ENCODE peak calls at places on chromosomes 6 and 20, in four cellular contexts. B is CD8-positive, alpha-beta memory T cell; Y is left ventricle myocardium inferior; D is prostate gland. E is an unnamed sample. For H3K4me1, the result is how much of the 10 kb centered on the place peaks cover.

GRCh38 chr6:155381856-155382690 is 67.8 kb upstream of the TFB1M start:
- DNase-seq in B (no peak), Y (no peak), D (no peak), E (no peak)

GRCh38 chr20:4681441-4681840 is 40.3 kb upstream of the PRND start:
- DNase-seq in B (no peak), Y (no peak), D (no peak), E (no peak)

GRCh38 chr20:48159156-48159971 is 374.1 kb upstream of the SULF2 start:
- DNase-seq in B (no peak), Y (no peak), D (no peak), E (no peak)

GRCh38 chr20:32460231-32460630 is 102.1 kb downstream of the ASXL1 start:
- DNase-seq in B (no peak), Y (no peak), D (no peak), E (no peak)

GRCh38 chr20:16974080-16974854 is 226.1 kb downstream of the OTOR start:
- DNase-seq in B (no peak), Y (no peak), D (no peak), E (peak)

GRCh38 chr6:44542401-44543116 is 155.1 kb downstream of the CDC5L start:
- DNase-seq in B (no peak), Y (no peak), D (no peak), E (no peak)

GRCh38 chr6:132683543-132683942 is 24.6 kb upstream of the TAAR1 start:
- DNase-seq in B (no peak), Y (no peak), D (no peak), E (no peak)

GRCh38 chr6:148383658-148384417 is 41.2 kb downstream of the SASH1 start:
- DNase-seq in B (no peak), Y (no peak), D (no peak), E (no peak)

GRCh38 chr20:16100111-16100510 is 473.1 kb downstream of the KIF16B start:
- DNase-seq in B (no peak), Y (no peak), D (no peak), E (no peak)

GRCh38 chr6:26296857-26297648 is 67.9 kb upstream of the BTN3A2 start:
- DNase-seq in B (no peak), Y (no peak), D (no peak), E (no peak)

GRCh38 chr6:74369556-74369993 is 673.6 kb downstream of the CD109 start:
- DNase-seq in B (no peak), Y (no peak), D (no peak), E (no peak)

GRCh38 chr20:33660035-33660684 is 2.0 kb upstream of the C20orf144 start:
- DNase-seq in B (no peak), Y (no peak), D (no peak), E (peak)

GRCh38 chr6:11778648-11779307 is at the start of gene ADTRP:
- DNase-seq in B (no peak), Y (no peak), D (no peak), E (no peak)

GRCh38 chr20:10419550-10420133 is 14.4 kb downstream of the MKKS start:
- DNase-seq in B (no peak), Y (no peak), D (no peak), E (no peak)

GRCh38 chr6:150167479-150167873 is 24.6 kb downstream of the PPP1R14C start:
- DNase-seq in B (no peak), Y (peak), D (no peak), E (peak)

DNA sequence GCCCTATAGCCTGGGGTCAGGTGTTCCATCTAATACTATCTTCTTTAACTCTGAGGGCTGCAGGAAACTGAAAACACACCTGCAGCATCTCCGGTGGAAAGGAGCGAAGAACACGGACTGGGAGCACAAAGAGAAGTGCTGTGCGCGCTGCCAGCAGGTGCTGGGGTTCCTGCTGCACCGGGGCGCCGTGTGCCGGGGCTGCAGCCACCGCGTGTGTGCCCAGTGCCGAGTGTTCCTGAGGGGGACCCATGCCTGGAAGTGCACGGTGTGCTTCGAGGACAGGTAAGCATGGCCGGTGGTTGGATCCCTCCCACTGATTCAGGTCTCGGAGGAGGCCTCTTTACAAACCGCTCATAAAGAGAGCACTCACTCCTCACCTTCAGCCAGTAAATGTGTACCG is 15.5 kb downstream of the SYTL3 start:
- DNase-seq in B (no peak), Y (no peak), D (no peak), E (no peak)
- H3K4me1 ChIP-seq in B (under half), Y (under half), D (under half), E (under half)

DNA sequence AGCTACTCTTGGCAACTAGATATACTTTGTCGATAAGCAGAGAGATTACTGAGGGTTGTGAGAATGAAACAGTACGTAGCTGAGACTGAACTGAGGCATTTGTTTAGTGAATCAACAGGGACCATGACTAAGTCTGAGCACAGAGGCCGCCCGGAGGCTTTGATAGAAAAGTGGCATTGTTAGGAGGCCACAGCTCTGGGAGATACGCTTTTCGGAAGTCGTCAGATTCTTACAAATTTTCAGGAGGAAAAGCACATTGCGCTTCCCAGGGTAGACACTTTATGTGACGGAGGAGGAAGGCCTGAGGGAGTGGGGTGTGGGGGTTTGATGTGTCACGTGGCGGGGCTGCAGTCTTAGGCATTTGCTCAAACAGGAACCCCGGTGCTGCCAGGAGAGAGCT is 69.4 kb downstream of the PSMG4 start:
- DNase-seq in B (no peak), Y (no peak), D (no peak), E (no peak)
- H3K27ac ChIP-seq in B (no peak), Y (no peak), D (no peak), E (no peak)

DNA sequence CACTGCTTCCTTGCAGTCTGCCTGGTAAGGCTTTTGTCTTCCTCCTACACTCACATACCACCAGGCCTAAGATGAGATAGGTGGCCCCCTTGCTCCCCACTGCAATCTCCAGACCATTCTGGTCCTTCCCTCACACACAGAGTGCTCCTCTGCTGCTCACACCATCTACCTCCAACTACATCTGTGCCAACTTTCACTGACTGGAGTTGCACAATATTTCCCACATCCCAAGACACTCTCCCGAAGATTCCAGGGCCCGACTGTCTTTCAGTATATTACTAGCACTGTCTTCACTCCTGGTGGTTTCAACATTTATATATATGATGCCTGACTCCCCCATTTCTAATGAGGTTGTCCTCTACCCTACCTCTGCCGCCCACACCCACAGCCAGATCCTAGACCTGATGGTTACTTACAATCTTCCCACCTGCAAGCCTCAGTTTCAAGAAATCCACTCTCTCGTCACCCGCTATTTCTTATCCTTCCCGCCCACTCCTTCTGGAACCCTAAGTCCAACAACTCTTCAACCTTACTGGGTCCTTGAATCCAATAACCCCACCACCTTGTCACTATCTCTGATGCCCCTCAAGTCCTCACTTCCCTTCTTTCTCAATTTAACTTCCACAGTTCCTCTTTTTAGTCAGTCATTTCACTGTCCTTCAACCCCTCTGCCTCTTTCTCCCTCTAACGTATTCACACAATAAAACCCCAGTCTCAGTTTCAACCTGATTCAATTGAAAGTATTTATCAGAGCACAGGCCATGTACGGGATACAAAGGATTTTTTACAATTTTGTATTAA is 21.6 kb downstream of the RALGAPA2 start:
- DNase-seq in B (no peak), Y (no peak), D (no peak), E (no peak)
- H3K4me1 ChIP-seq in B (under half), Y (half or more), D (under half), E (under half)

GRCh38 chr6:108477034-108477433 is 83.7 kb upstream of the FOXO3 start:
- DNase-seq in B (no peak), Y (no peak), D (no peak), E (no peak)
- H3K27ac ChIP-seq in B (no peak), Y (no peak), D (no peak), E (no peak)

DNA sequence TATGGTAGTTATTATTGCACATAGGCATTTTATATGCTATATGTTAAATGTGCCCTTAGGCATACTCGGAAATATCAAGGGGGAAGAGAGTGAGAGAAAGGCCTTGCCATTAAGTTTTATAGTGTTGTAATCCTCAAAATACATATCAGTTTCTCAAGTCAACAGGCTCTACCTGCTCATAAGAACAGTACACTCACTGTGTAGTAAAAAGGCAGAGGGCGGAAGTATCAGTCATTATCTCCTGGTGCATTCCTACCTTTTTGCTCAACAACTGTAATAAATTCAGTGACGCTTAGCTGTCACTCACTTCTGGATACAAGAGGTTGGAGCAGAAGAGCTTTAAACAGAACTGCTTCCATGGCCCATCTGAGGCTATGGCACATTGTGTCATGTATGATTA is 33.9 kb upstream of the ME1 start:
- DNase-seq in B (no peak), Y (no peak), D (no peak), E (no peak)
- H3K4me1 ChIP-seq in B (under half), Y (under half), D (under half), E (under half)

DNA sequence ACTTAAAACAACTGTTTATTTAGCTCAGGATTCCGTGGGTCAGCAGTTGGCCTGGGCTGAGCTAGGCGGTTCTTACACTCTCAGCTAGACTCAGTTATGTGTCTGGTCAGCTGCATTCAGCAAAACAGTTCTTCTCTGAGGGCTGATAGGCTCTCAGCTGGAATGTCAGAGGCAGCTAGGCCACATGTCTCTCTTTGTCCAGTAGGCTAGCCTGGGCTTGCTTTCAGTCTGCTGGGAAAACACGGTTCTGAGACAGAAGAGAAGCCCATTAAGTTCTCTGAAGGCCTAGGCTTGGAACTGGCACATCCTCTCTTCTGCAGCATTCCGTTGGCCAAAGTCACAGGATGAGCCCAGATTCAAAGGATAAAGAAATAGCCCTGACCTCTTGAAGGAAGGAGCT is 65.6 kb downstream of the TULP4 start:
- DNase-seq in B (no peak), Y (no peak), D (peak), E (no peak)
- H3K27ac ChIP-seq in B (no peak), Y (no peak), D (no peak), E (no peak)

GRCh38 chr20:45828589-45828988 is 1.5 kb upstream of the TNNC2 start:
- DNase-seq in B (no peak), Y (no peak), D (no peak), E (no peak)
- H3K4me1 ChIP-seq in B (under half), Y (under half), D (under half), E (under half)

GRCh38 chr20:18313410-18313809 is 25.1 kb downstream of the ZNF133 start:
- DNase-seq in B (no peak), Y (no peak), D (no peak), E (no peak)
- H3K27ac ChIP-seq in B (no peak), Y (no peak), D (no peak), E (no peak)

GRCh38 chr6:8943073-8943472 is 507.7 kb upstream of the SLC35B3 start:
- DNase-seq in B (no peak), Y (no peak), D (no peak), E (no peak)
- H3K4me1 ChIP-seq in B (under half), Y (under half), D (under half), E (under half)

GRCh38 chr6:165861226-165861625 is 198.2 kb upstream of the PDE10A start:
- DNase-seq in B (no peak), Y (no peak), D (no peak), E (no peak)
- H3K27ac ChIP-seq in B (no peak), Y (no peak), D (no peak), E (no peak)